ENCODE peak calls at places on chromosome 15, in five cellular contexts. T is T-helper 2 cell; R is HCT116; V is activated naive CD8-positive, alpha-beta T cell treated with anti-CD3 and anti-CD28 coated beads, Interleukin-2, amount 10 ng/mL, durations not matched to agents 7 days and 5 days; E is SK-MEL-5. Z is an unnamed sample.

GRCh38 chr15:75620776-75621536 is 4.6 kb downstream of the SNUPN start:
- DNase-seq in T (no peak), E (peak; percentile 76), R (no peak), V (no peak), Z (no peak)

GRCh38 chr15:94844188-94844532 is 612.8 kb downstream of the MCTP2 start:
- DNase-seq in E (no peak), V (no peak), R (no peak), T (no peak), Z (no peak)

GRCh38 chr15:69160976-69161877 is 792 bp downstream of the GLCE start:
- DNase-seq in V (peak; percentile 49), T (peak; percentile 11), E (peak; percentile 59), R (peak; percentile 16), Z (no peak)

GRCh38 chr15:56327721-56328502 is 37.3 kb upstream of the TEX9 start:
- DNase-seq in V (no peak), E (no peak), R (no peak), T (no peak), Z (peak; percentile 92)

GRCh38 chr15:96346409-96346808 is 15.9 kb downstream of the NR2F2 start:
- DNase-seq in E (no peak), T (no peak), V (no peak), R (no peak), Z (no peak)

GRCh38 chr15:57432141-57432701 is 55.9 kb downstream of the CGNL1 start:
- DNase-seq in T (no peak), V (no peak), R (no peak), E (peak; percentile 39), Z (no peak)

GRCh38 chr15:39393575-39394335 is 187.1 kb upstream of the THBS1 start:
- DNase-seq in E (no peak), T (no peak), V (no peak), R (no peak), Z (no peak)

GRCh38 chr15:67072442-67072841 is 7.0 kb downstream of the SMAD3 start:
- DNase-seq in V (no peak), R (no peak), E (no peak), T (no peak), Z (no peak)

GRCh38 chr15:71050461-71050860 is 64.8 kb upstream of the THSD4 start:
- DNase-seq in E (no peak), R (no peak), V (no peak), T (no peak), Z (peak; percentile 94)

GRCh38 chr15:51390932-51391432 is 49.5 kb downstream of the GLDN start:
- DNase-seq in E (no peak), T (no peak), R (no peak), V (no peak), Z (no peak)

GRCh38 chr15:91142097-91142744 is 42.2 kb downstream of the SV2B start:
- DNase-seq in T (no peak), V (no peak), E (peak; percentile 41), R (no peak), Z (no peak)

GRCh38 chr15:99414755-99415731 is 150.7 kb upstream of the MEF2A start:
- DNase-seq in V (no peak), T (no peak), R (no peak), E (no peak), Z (no peak)

GRCh38 chr15:78951841-78952238 is 7.0 kb upstream of the CTSH start:
- DNase-seq in R (no peak), V (no peak), T (no peak), E (no peak), Z (peak; percentile 41)

GRCh38 chr15:79922512-79923067 is 25.8 kb upstream of the MTHFS start:
- DNase-seq in E (no peak), T (no peak), V (no peak), R (no peak), Z (no peak)

GRCh38 chr15:85988741-85989140 is 90.9 kb upstream of the AGBL1 start:
- DNase-seq in R (no peak), T (no peak), V (no peak), E (no peak), Z (no peak)

GRCh38 chr15:100215843-100216169 is 126.0 kb downstream of the ADAMTS17 start:
- DNase-seq in E (no peak), T (no peak), V (no peak), R (no peak), Z (no peak)

GRCh38 chr15:78056714-78057269 is 20.7 kb downstream of the TBC1D2B start:
- DNase-seq in T (no peak), V (no peak), E (no peak), R (no peak), Z (no peak)

GRCh38 chr15:78571382-78571781 is 6.1 kb downstream of the CHRNA5 start:
- DNase-seq in T (no peak), R (no peak), V (no peak), E (no peak), Z (no peak)

GRCh38 chr15:74906450-74907276 is at the start of gene FAM219B:
- DNase-seq in V (peak; percentile 84), R (peak; percentile 65), E (peak; percentile 88), T (peak; percentile 51), Z (no peak)

GRCh38 chr15:65374831-65375401 is 2.9 kb downstream of the IGDCC3 start:
- DNase-seq in T (no peak), R (no peak), E (no peak), V (no peak), Z (no peak)

GRCh38 chr15:51775967-51776816 is 24.8 kb downstream of the TMOD2 start:
- DNase-seq in T (no peak), E (peak; percentile 77), V (no peak), R (peak; percentile 41), Z (no peak)

GRCh38 chr15:80351211-80351610 is 53.0 kb upstream of the ARNT2 start:
- DNase-seq in R (no peak), T (no peak), V (no peak), E (no peak), Z (no peak)

GRCh38 chr15:66269326-66270090 is 16.0 kb upstream of the MEGF11 start:
- DNase-seq in V (no peak), E (no peak), R (peak; percentile 70), T (no peak), Z (no peak)

GRCh38 chr15:81381725-81382124 is 7.7 kb upstream of the TMC3 start:
- DNase-seq in R (no peak), T (no peak), V (no peak), E (no peak), Z (no peak)

GRCh38 chr15:99467861-99468460 is 97.8 kb upstream of the MEF2A start:
- DNase-seq in T (no peak), R (no peak), V (no peak), E (no peak), Z (no peak)

GRCh38 chr15:69997701-69998273 is 99.9 kb downstream of the TLE3 start:
- DNase-seq in E (no peak), V (no peak), R (peak; percentile 7), T (no peak), Z (no peak)

GRCh38 chr15:78192826-78193594 is 41.4 kb downstream of the ACSBG1 start:
- DNase-seq in E (no peak), R (no peak), T (no peak), V (no peak), Z (no peak)

GRCh38 chr15:77019476-77020331 is 24.8 kb downstream of the PSTPIP1 start:
- DNase-seq in T (no peak), V (peak; percentile 40), R (no peak), E (peak; percentile 34), Z (no peak)

GRCh38 chr15:56149071-56149470 is 94.6 kb downstream of the RFX7 start:
- DNase-seq in V (no peak), E (no peak), T (no peak), R (no peak), Z (no peak)

Z was measured in keratinocyte.